ENCODE peak calls at places on chromosome 21, in nine cellular contexts. R is H9; D is anterior cingulate cortex; N is heart left ventricle; W is NCI-H2171; F is stimulated activated CD8-positive, alpha-beta memory T cell treated with anti-CD3 and anti-CD28 coated beads, Interleukin-15, amount 100 ng/mL, for 4 hours; T is substantia nigra; K is foreskin fibroblast; G is ELR. S is an unnamed sample.

GRCh38 chr21:36504067-36505058 is 24.4 kb upstream of the CLDN14 start:
- DNase-seq in R (no peak), D (peak; percentile 3), N (no peak), W (no peak), F (no peak), T (no peak), K (peak; percentile 78), G (peak; percentile 62), S (peak; percentile 36)

GRCh38 chr21:31342328-31342727 is 1.7 kb downstream of the TIAM1 start:
- DNase-seq in R (no peak), D (no peak), N (no peak), W (no peak), F (no peak), T (no peak), K (no peak), G (no peak), S (no peak)

GRCh38 chr21:38159355-38159754 is 97.4 kb upstream of the KCNJ15 start:
- DNase-seq in R (peak; percentile 73), D (no peak), N (no peak), W (no peak), F (no peak), T (no peak), K (peak; percentile 88), G (peak; percentile 76), S (peak; percentile 72)

GRCh38 chr21:35508389-35508888 is 459.3 kb upstream of the RUNX1 start:
- DNase-seq in R (peak; percentile 56), D (no peak), N (peak; percentile 75), W (no peak), F (no peak), T (no peak), K (peak; percentile 95), G (peak; percentile 81), S (peak; percentile 93)

GRCh38 chr21:35084869-35085268 is 35.8 kb upstream of the RUNX1 start:
- DNase-seq in R (no peak), D (no peak), N (no peak), W (no peak), F (no peak), T (no peak), K (peak; percentile 87), G (peak; percentile 94), S (peak; percentile 86)

GRCh38 chr21:22710725-22711124 is 1712.5 kb downstream of the NCAM2 start:
- DNase-seq in R (no peak), D (no peak), N (no peak), W (no peak), F (no peak), T (no peak), K (no peak), G (no peak), S (no peak)

GRCh38 chr21:16072176-16072575 is 342.4 kb downstream of the USP25 start:
- DNase-seq in R (no peak), D (no peak), N (no peak), W (no peak), F (no peak), T (no peak), K (no peak), G (no peak), S (no peak)

GRCh38 chr21:25887646-25888321 is 153.0 kb downstream of the GABPA start:
- DNase-seq in R (no peak), D (no peak), N (no peak), W (no peak), F (no peak), T (no peak), K (no peak), G (no peak), S (no peak)

GRCh38 chr21:26776320-26777021 is 68.7 kb downstream of the ADAMTS1 start:
- DNase-seq in R (no peak), D (no peak), N (no peak), W (no peak), F (no peak), T (no peak), K (peak; percentile 82), G (peak; percentile 79), S (peak; percentile 18)

GRCh38 chr21:29335720-29336119 is 37.0 kb downstream of the BACH1 start:
- DNase-seq in R (no peak), D (no peak), N (no peak), W (no peak), F (no peak), T (no peak), K (peak; percentile 47), G (peak; percentile 73), S (peak; percentile 8)

GRCh38 chr21:32834825-32835224 is 63.3 kb upstream of the PAXBP1 start:
- DNase-seq in R (peak; percentile 39), D (no peak), N (no peak), W (no peak), F (no peak), T (no peak), K (no peak), G (no peak), S (no peak)

GRCh38 chr21:33578214-33578613 is 10.3 kb downstream of the DONSON start:
- DNase-seq in R (no peak), D (no peak), N (no peak), W (no peak), F (no peak), T (no peak), K (peak; percentile 64), G (peak; percentile 68), S (no peak)

GRCh38 chr21:31872452-31873274 is at the start of gene HUNK:
- DNase-seq in R (peak; percentile 62), D (peak; percentile 43), N (no peak), W (peak; percentile 85), F (no peak), T (no peak), K (peak; percentile 70), G (no peak), S (peak; percentile 31)

GRCh38 chr21:41926068-41926806 is 27.6 kb downstream of the C2CD2 start:
- DNase-seq in R (no peak), D (no peak), N (no peak), W (no peak), F (no peak), T (no peak), K (peak; percentile 27), G (peak; percentile 37), S (peak; percentile 69)

GRCh38 chr21:42160950-42161225 is 58.1 kb upstream of the ABCG1 start:
- DNase-seq in R (no peak), D (no peak), N (no peak), W (no peak), F (no peak), T (no peak), K (no peak), G (no peak), S (no peak)

GRCh38 chr21:18041012-18041411 is 203.6 kb upstream of the CHODL start:
- DNase-seq in R (peak; percentile 28), D (no peak), N (no peak), W (peak; percentile 41), F (no peak), T (no peak), K (no peak), G (peak; percentile 0), S (peak; percentile 4)

GRCh38 chr21:45300786-45301520 is 13.3 kb upstream of the POFUT2 start:
- DNase-seq in R (no peak), D (no peak), N (peak; percentile 65), W (no peak), F (no peak), T (no peak), K (no peak), G (no peak), S (no peak)

S was measured in RPMI7951.